ENCODE peak calls at places on chromosomes 1 and 21, in five cellular contexts. V is KG1, T is HEK293T, B is GM13977, S is cardiac fibroblast. E is an unnamed sample.

GRCh38 chr1:109979489-109980091 is 5.0 kb upstream of the AHCYL1 start:
- DNase-seq in B (no peak), S (peak), T (no peak), V (no peak), E (no peak)

GRCh38 chr1:37449936-37450335 is 24.4 kb upstream of the ZC3H12A start:
- DNase-seq in B (no peak), S (no peak), V (no peak), T (no peak), E (no peak)

GRCh38 chr1:230394134-230394533 is 32.0 kb downstream of the PGBD5 start:
- DNase-seq in V (no peak), S (no peak), B (no peak), T (no peak), E (no peak)

GRCh38 chr1:234531181-234532132 is 52.5 kb upstream of the TARBP1 start:
- DNase-seq in T (no peak), S (peak), V (no peak), B (no peak), E (no peak)

GRCh38 chr1:168437821-168438220 is 106.0 kb downstream of the XCL2 start:
- DNase-seq in T (no peak), B (no peak), S (no peak), V (no peak), E (no peak)

GRCh38 chr1:23423415-23424170 is 955 bp downstream of the TCEA3 start:
- DNase-seq in B (no peak), V (no peak), S (no peak), T (no peak), E (no peak)

GRCh38 chr1:17276568-17276967 is 27.7 kb downstream of the PADI3 start:
- DNase-seq in B (no peak), V (peak), S (peak), T (no peak), E (no peak)

GRCh38 chr21:45543710-45544448 is 1.6 kb upstream of the SLC19A1 start:
- DNase-seq in B (peak), V (no peak), S (no peak), T (no peak), E (peak)

GRCh38 chr1:57340361-57341192 is 83.3 kb downstream of the DAB1 start:
- DNase-seq in B (no peak), S (no peak), T (no peak), V (no peak), E (no peak)

GRCh38 chr1:234886081-234886874 is 242.4 kb downstream of the TOMM20 start:
- DNase-seq in V (no peak), B (no peak), S (no peak), T (no peak), E (no peak)

GRCh38 chr1:244050835-244051444 is at the start of gene ZBTB18:
- DNase-seq in S (peak), V (no peak), B (no peak), T (peak), E (no peak)

GRCh38 chr1:192952646-192953045 is 106.5 kb downstream of the UCHL5 start:
- DNase-seq in B (no peak), V (no peak), T (no peak), S (peak), E (no peak)

GRCh38 chr1:61388586-61388985 is 306.2 kb downstream of the NFIA start:
- DNase-seq in T (no peak), S (peak), V (no peak), B (no peak), E (no peak)

GRCh38 chr1:62487956-62488355 is 51.1 kb downstream of the USP1 start:
- DNase-seq in S (no peak), T (no peak), V (no peak), B (no peak), E (no peak)

GRCh38 chr21:39952265-39952664 is 85.0 kb downstream of the PCP4 start:
- DNase-seq in B (no peak), T (no peak), V (no peak), S (no peak), E (no peak)

GRCh38 chr1:153957744-153958110 is 685 bp downstream of the CRTC2 start:
- DNase-seq in V (no peak), B (peak), S (peak), T (no peak), E (no peak)

GRCh38 chr21:18970416-18970815 is 566.8 kb upstream of the TMPRSS15 start:
- DNase-seq in T (no peak), V (no peak), B (no peak), S (no peak), E (no peak)

GRCh38 chr1:67771776-67772175 is 61.5 kb downstream of the GNG12 start:
- DNase-seq in S (peak), T (no peak), B (no peak), V (no peak), E (no peak)

GRCh38 chr1:28553229-28553930 is 495 bp downstream of the TRNAU1AP start:
- DNase-seq in T (peak), V (no peak), B (peak), S (peak), E (peak)

GRCh38 chr1:230936475-230936874 is 42.2 kb downstream of the TTC13 start:
- DNase-seq in T (no peak), V (no peak), B (no peak), S (no peak), E (no peak)

GRCh38 chr1:247322437-247322836 is 9.2 kb downstream of the ZNF496 start:
- DNase-seq in V (no peak), B (no peak), S (no peak), T (no peak), E (no peak)

GRCh38 chr21:43758132-43758619 is 17.9 kb downstream of the CSTB start:
- DNase-seq in S (peak), T (no peak), V (no peak), B (no peak), E (no peak)

GRCh38 chr1:25504706-25505560 is 38.5 kb upstream of the LDLRAP1 start:
- DNase-seq in T (no peak), S (peak), V (no peak), B (no peak), E (no peak)

GRCh38 chr1:219812491-219813221 is 115.7 kb downstream of the SLC30A10 start:
- DNase-seq in S (peak), V (peak), T (peak), B (peak), E (peak)

GRCh38 chr1:193104496-193104905 is 713 bp downstream of the GLRX2 start:
- DNase-seq in V (peak), S (peak), B (peak), T (peak), E (peak)

GRCh38 chr1:181133969-181134418 is 45.5 kb downstream of the IER5 start:
- DNase-seq in S (no peak), T (no peak), B (no peak), V (no peak), E (no peak)

GRCh38 chr1:19476440-19477190 is 8.7 kb downstream of the CAPZB start:
- DNase-seq in B (no peak), V (peak), T (no peak), S (peak), E (peak)

GRCh38 chr1:55129194-55129728 is 85.9 kb downstream of the USP24 start:
- DNase-seq in B (no peak), S (peak), T (no peak), V (no peak), E (no peak)

GRCh38 chr1:29801561-29801973 is 565.2 kb downstream of the PTPRU start:
- DNase-seq in V (no peak), S (no peak), B (no peak), T (peak), E (no peak)

GRCh38 chr1:61361971-61362370 is 279.6 kb downstream of the NFIA start:
- DNase-seq in S (no peak), V (no peak), T (no peak), B (no peak), E (no peak)

GRCh38 chr1:29916656-29917369 is 680.5 kb downstream of the PTPRU start:
- DNase-seq in V (no peak), S (no peak), B (no peak), T (no peak), E (no peak)

GRCh38 chr1:172970186-172970585 is 80.6 kb downstream of the TNFSF18 start:
- DNase-seq in S (no peak), B (no peak), V (no peak), T (no peak), E (no peak)

E was measured in endothelial cell.